ENCODE peak calls at places on chromosome 20, in ten cellular contexts. P is OCI-LY7; W is tibial artery; O is heart left ventricle; X is WTC11; I is lower lobe of right lung; L is right atrium auricular region; H is CD4-positive, alpha-beta T cell; G is testis; Q is choroid plexus epithelial cell. T is an unnamed sample.

GRCh38 chr20:42949865-42950264 is 239.8 kb downstream of the PTPRT start:
- DNase-seq in L (no peak), O (no peak), W (no peak), X (no peak), I (no peak), Q (no peak), G (no peak), H (no peak), P (no peak), T (no peak)

GRCh38 chr20:48217191-48217590 is 431.9 kb upstream of the SULF2 start:
- DNase-seq in I (no peak), W (no peak), Q (no peak), H (no peak), O (no peak), L (no peak), P (no peak), X (no peak), G (no peak), T (no peak)

GRCh38 chr20:37728635-37728983 is 34.8 kb downstream of the CTNNBL1 start:
- DNase-seq in X (no peak), L (no peak), W (no peak), G (no peak), H (no peak), P (no peak), O (no peak), I (no peak), Q (no peak), T (no peak)

GRCh38 chr20:51447097-51447764 is 95.3 kb downstream of the NFATC2 start:
- DNase-seq in Q (peak), L (peak), X (no peak), G (peak), O (peak), H (no peak), I (no peak), P (no peak), W (peak), T (no peak)

GRCh38 chr20:46396052-46396451 is 10.4 kb downstream of the ELMO2 start:
- DNase-seq in L (no peak), X (no peak), G (no peak), O (no peak), I (no peak), P (no peak), Q (no peak), W (no peak), H (no peak), T (no peak)

GRCh38 chr20:23419995-23420901 is 1.0 kb downstream of the NAPB start:
- DNase-seq in H (peak), O (peak), X (no peak), G (peak), L (no peak), P (peak), W (no peak), Q (peak), I (peak), T (peak)

GRCh38 chr20:49099011-49099410 is 52.9 kb downstream of the CSE1L start:
- DNase-seq in I (no peak), X (no peak), O (no peak), H (no peak), W (no peak), P (no peak), L (no peak), G (no peak), Q (no peak), T (no peak)

GRCh38 chr20:11529046-11529445 is 388.6 kb upstream of the BTBD3 start:
- DNase-seq in H (no peak), X (no peak), L (no peak), P (no peak), I (no peak), G (no peak), W (no peak), Q (no peak), O (no peak), T (no peak)

GRCh38 chr20:19026121-19026878 is 186.1 kb upstream of the SLC24A3 start:
- DNase-seq in L (no peak), W (no peak), G (peak), I (no peak), Q (no peak), H (no peak), P (no peak), X (no peak), O (peak), T (no peak)

DNA sequence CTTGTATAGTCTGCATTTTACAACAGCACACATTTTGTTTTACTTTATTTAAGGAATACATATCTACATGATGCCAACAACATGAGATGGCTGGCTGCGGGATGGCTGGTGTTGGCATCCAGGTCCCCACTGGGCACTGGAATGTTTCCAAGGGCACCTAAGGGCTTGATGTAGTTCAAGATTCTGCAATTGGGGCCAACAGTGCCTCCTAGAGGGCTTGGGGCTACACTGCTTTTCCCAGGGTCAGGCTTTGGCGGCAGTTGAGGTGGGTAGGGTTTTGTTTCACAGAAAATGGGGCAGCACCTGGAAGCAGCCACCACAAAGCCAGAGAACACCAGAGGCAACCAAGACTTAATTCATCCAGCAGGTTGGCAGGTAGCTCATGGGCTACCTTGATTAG is 202.2 kb upstream of the PRND start:
- DNase-seq in G (peak), X (peak), O (no peak), I (peak), Q (peak), L (no peak), H (no peak), P (no peak), W (no peak), T (no peak)
- TF ChIP-seq CTCF in G (peak), X (peak), O (no peak), I (peak), Q (peak), L (no peak), H (no peak), P (peak), W (peak), T (no peak)

DNA sequence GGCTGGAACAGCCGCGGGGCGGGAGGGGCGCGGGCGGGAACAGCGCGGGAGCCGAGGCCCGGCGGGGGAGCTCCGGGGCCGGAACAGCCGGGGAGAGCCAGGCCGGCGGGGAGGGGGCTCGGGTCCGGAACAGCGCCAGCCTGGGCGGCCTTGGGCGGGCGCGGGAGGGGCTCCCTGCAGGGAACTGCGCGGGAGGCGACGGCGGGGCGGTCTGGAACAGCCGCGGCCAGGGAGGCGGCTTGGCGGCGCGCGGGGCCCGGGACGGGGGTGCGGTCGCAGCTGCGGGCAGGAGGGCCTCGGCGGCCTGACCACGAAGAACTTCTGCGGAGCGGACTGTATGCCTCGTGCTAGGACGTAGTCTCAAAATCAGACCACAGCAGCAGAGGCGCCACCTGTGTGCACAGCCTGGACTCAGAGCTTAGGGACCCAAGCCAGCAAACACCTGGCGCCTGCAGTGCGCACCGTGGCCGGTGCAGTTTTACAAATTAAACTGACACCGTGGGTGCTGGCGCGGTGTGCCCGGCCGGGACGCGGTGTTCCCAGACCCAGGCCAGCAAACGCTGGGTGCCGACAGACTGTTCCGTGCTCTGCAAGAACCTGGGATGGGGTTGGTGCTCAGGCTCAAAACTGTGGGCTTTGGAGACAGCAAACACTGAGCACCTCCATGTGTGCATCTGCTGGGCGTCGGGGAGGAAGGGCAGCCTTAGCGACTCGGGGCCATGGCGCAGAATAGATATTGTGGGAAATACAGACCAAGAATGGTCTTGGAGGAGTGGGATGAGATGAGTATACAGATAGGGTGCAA is 572 bp downstream of the ZNF341 start:
- DNase-seq in P (peak), I (peak), W (peak), O (peak), L (peak), X (peak), Q (peak), G (peak), H (peak), T (peak)
- TF ChIP-seq CTCF in P (peak), I (peak), W (peak), O (no peak), L (no peak), X (no peak), Q (no peak), G (peak), H (no peak), T (no peak)

GRCh38 chr20:38730989-38731737 is 6.9 kb downstream of the SLC32A1 start:
- DNase-seq in L (no peak), I (peak), Q (peak), H (peak), G (peak), W (no peak), P (peak), X (peak), O (peak), T (peak)

GRCh38 chr20:38732981-38733380 is 8.7 kb downstream of the SLC32A1 start:
- DNase-seq in L (no peak), H (no peak), Q (no peak), I (no peak), O (no peak), G (no peak), W (no peak), X (no peak), P (no peak), T (no peak)

GRCh38 chr20:38729767-38730166 is 5.5 kb downstream of the SLC32A1 start:
- DNase-seq in H (no peak), I (no peak), G (no peak), O (no peak), L (no peak), X (no peak), Q (no peak), P (no peak), W (no peak), T (no peak)

GRCh38 chr20:38730167-38730988 is 6.1 kb downstream of the SLC32A1 start:
- DNase-seq in L (no peak), X (no peak), W (no peak), H (peak), O (no peak), Q (no peak), I (no peak), G (no peak), P (no peak), T (no peak)

GRCh38 chr20:38731738-38732113 is 7.4 kb downstream of the SLC32A1 start:
- DNase-seq in O (no peak), L (no peak), G (no peak), Q (no peak), I (no peak), P (no peak), W (no peak), H (no peak), X (no peak), T (no peak)
- TF ChIP-seq CTCF in O (no peak), L (no peak), G (no peak), Q (no peak), I (peak), P (peak), W (no peak), H (no peak), X (no peak), T (peak)

GRCh38 chr20:36441027-36441414 is 100.3 kb upstream of the MYL9 start:
- DNase-seq in W (no peak), G (no peak), X (no peak), O (no peak), H (no peak), I (no peak), L (no peak), Q (no peak), P (no peak), T (no peak)

GRCh38 chr20:36439040-36439730 is 102.1 kb upstream of the MYL9 start:
- DNase-seq in L (peak), G (peak), H (peak), Q (peak), P (peak), O (peak), W (peak), I (peak), X (peak), T (peak)

GRCh38 chr20:36441416-36441815 is 99.9 kb upstream of the MYL9 start:
- DNase-seq in H (no peak), G (no peak), W (no peak), X (no peak), P (no peak), O (no peak), I (no peak), Q (no peak), L (no peak), T (no peak)

GRCh38 chr20:36440370-36441026 is 100.8 kb upstream of the MYL9 start:
- DNase-seq in L (no peak), G (no peak), H (no peak), I (no peak), O (no peak), W (no peak), X (no peak), Q (no peak), P (no peak), T (no peak)

DNA sequence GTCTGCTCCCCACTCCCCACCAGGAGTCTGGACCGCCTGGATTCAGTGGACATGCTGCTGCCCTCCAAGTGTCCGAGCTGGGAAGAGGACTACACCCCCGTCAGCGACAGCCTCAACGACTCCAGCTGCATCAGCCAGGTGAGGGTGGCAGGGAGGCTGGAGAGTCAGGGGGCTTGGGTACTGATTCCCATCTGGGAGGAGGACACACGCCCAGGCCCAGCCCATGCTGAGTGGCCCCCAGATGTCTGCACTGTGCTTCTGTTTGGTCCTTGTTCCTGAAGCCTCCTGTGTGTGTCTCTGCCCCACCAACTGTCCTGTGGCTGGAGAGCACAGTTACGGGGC is 101.6 kb upstream of the MYL9 start:
- DNase-seq in O (no peak), X (no peak), P (no peak), W (no peak), I (no peak), H (no peak), Q (no peak), G (no peak), L (no peak), T (no peak)
- TF ChIP-seq CTCF in O (no peak), X (no peak), P (peak), W (no peak), I (no peak), H (peak), Q (no peak), G (no peak), L (no peak), T (no peak)

GRCh38 chr20:59205044-59205443 is 41.4 kb downstream of the ZNF831 start:
- DNase-seq in Q (no peak), G (no peak), P (no peak), O (no peak), W (no peak), L (peak), X (no peak), I (no peak), H (no peak), T (no peak)

GRCh38 chr20:59204201-59204894 is 40.7 kb downstream of the ZNF831 start:
- DNase-seq in P (no peak), H (no peak), L (peak), W (no peak), X (no peak), G (no peak), I (no peak), O (no peak), Q (no peak), T (no peak)

GRCh38 chr20:59210186-59210585 is 46.6 kb downstream of the ZNF831 start:
- DNase-seq in Q (no peak), P (no peak), O (no peak), L (no peak), X (no peak), H (no peak), G (no peak), I (no peak), W (no peak), T (no peak)

GRCh38 chr20:59207235-59207634 is 43.6 kb downstream of the ZNF831 start:
- DNase-seq in O (no peak), H (no peak), W (no peak), X (no peak), Q (no peak), G (no peak), I (no peak), L (no peak), P (no peak), T (no peak)

GRCh38 chr20:59207742-59208357 is 44.2 kb downstream of the ZNF831 start:
- DNase-seq in Q (peak), W (no peak), P (peak), O (peak), H (peak), G (peak), L (peak), I (peak), X (peak), T (peak)
- TF ChIP-seq CTCF in Q (no peak), W (peak), P (peak), O (peak), H (peak), G (peak), L (no peak), I (peak), X (peak), T (no peak)

GRCh38 chr20:36479938-36480337 is 61.4 kb upstream of the MYL9 start:
- DNase-seq in H (no peak), P (no peak), X (no peak), Q (peak), L (no peak), G (no peak), W (no peak), O (no peak), I (no peak), T (no peak)
- TF ChIP-seq CTCF in H (no peak), P (no peak), X (no peak), Q (peak), L (no peak), G (no peak), W (no peak), O (no peak), I (no peak), T (no peak)

DNA sequence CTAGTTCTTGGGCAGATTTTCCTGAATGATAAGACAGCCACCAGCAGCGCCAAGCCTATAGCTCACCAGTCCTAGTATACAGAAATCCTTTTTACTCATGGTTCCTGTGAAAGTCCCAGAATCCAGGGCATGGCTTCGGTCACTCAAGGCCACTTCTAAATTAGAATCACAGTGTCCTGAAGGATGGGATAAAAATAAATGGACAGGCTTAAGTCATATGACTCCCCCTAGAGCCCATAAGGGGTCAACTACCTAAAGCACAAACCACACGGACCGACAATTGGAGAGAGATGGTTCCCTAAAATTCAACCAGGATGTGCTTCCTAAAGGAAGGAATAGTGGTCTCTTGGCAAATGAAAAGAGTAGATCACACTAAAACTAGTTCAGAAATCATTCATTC is 404.1 kb upstream of the PLCB4 start:
- DNase-seq in L (no peak), H (no peak), G (no peak), P (peak), X (no peak), W (no peak), I (no peak), O (peak), Q (no peak), T (no peak)
- TF ChIP-seq CTCF in L (no peak), H (no peak), G (no peak), P (peak), X (no peak), W (no peak), I (no peak), O (peak), Q (no peak), T (no peak)

T was measured in activated B cell treated with CpG ODN at 0.5 μM for 24 hours.